ENCODE peak calls at places on chromosomes 16 and 17, in nine cellular contexts. I is stomach, U is gastrocnemius medialis, Z is GM12892, V is tibial nerve, K is spleen, M is transverse colon, X is lower leg skin, L is H54. D is an unnamed sample.

GRCh38 chr17:39667262-39668140 is 752 bp upstream of the PNMT start:
- DNase-seq in I (peak; percentile 57), U (peak; percentile 58), Z (no peak), V (no peak), K (peak; percentile 77), M (peak; percentile 49), X (no peak), L (no peak), D (peak; percentile 57)

GRCh38 chr16:8852534-8852933 is 16.3 kb downstream of the CARHSP1 start:
- DNase-seq in I (no peak), U (no peak), Z (no peak), V (no peak), K (peak; percentile 47), M (no peak), X (no peak), L (no peak), D (no peak)

GRCh38 chr17:29595943-29596774 is 3.2 kb downstream of the ANKRD13B start:
- DNase-seq in I (no peak), U (no peak), Z (no peak), V (no peak), K (peak; percentile 58), M (no peak), X (no peak), L (no peak), D (no peak)

GRCh38 chr17:75036643-75037268 is 10.0 kb downstream of the ATP5PD start:
- DNase-seq in I (peak; percentile 85), U (peak; percentile 84), Z (no peak), V (peak; percentile 89), K (peak; percentile 91), M (peak; percentile 90), X (peak; percentile 97), L (no peak), D (peak; percentile 91)

GRCh38 chr17:48028736-48029135 is 8.9 kb downstream of the COPZ2 start:
- DNase-seq in I (no peak), U (no peak), Z (no peak), V (no peak), K (no peak), M (no peak), X (no peak), L (no peak), D (no peak)

GRCh38 chr16:16025214-16025968 is 76.0 kb downstream of the ABCC1 start:
- DNase-seq in I (no peak), U (no peak), Z (peak; percentile 47), V (peak; percentile 35), K (no peak), M (no peak), X (no peak), L (peak; percentile 68), D (no peak)

GRCh38 chr17:72381597-72382397 is 261.0 kb downstream of the SOX9 start:
- DNase-seq in I (no peak), U (no peak), Z (no peak), V (no peak), K (no peak), M (no peak), X (no peak), L (no peak), D (no peak)

GRCh38 chr17:35189291-35189690 is 4.9 kb downstream of the SLC35G3 start:
- DNase-seq in I (no peak), U (no peak), Z (no peak), V (no peak), K (no peak), M (no peak), X (no peak), L (no peak), D (no peak)

GRCh38 chr17:31820691-31821435 is 38.2 kb downstream of the COPRS start:
- DNase-seq in I (no peak), U (no peak), Z (no peak), V (no peak), K (no peak), M (no peak), X (no peak), L (no peak), D (no peak)

GRCh38 chr17:65550075-65550635 is 11.3 kb downstream of the AXIN2 start:
- DNase-seq in I (no peak), U (no peak), Z (no peak), V (no peak), K (peak; percentile 41), M (no peak), X (no peak), L (no peak), D (no peak)

GRCh38 chr17:49132699-49133364 is at the start of gene B4GALNT2:
- DNase-seq in I (peak; percentile 35), U (no peak), Z (peak; percentile 13), V (no peak), K (no peak), M (peak; percentile 69), X (no peak), L (no peak), D (no peak)

GRCh38 chr16:58733248-58733670 is 857 bp downstream of the GOT2 start:
- DNase-seq in I (no peak), U (peak; percentile 57), Z (no peak), V (no peak), K (no peak), M (peak; percentile 10), X (no peak), L (no peak), D (no peak)

GRCh38 chr16:87496101-87496801 is 3.4 kb upstream of the ZCCHC14 start:
- DNase-seq in I (no peak), U (no peak), Z (no peak), V (no peak), K (no peak), M (no peak), X (no peak), L (no peak), D (no peak)

GRCh38 chr16:2692948-2693651 is 10.8 kb downstream of the KCTD5 start:
- DNase-seq in I (peak; percentile 48), U (peak; percentile 79), Z (no peak), V (no peak), K (no peak), M (peak; percentile 36), X (no peak), L (no peak), D (no peak)
- TF ChIP-seq POLR2A in I (no peak), U (peak; percentile 16), Z (no peak), V (no peak), K (no peak), M (no peak), X (no peak), L (no peak), D (no peak)

DNA sequence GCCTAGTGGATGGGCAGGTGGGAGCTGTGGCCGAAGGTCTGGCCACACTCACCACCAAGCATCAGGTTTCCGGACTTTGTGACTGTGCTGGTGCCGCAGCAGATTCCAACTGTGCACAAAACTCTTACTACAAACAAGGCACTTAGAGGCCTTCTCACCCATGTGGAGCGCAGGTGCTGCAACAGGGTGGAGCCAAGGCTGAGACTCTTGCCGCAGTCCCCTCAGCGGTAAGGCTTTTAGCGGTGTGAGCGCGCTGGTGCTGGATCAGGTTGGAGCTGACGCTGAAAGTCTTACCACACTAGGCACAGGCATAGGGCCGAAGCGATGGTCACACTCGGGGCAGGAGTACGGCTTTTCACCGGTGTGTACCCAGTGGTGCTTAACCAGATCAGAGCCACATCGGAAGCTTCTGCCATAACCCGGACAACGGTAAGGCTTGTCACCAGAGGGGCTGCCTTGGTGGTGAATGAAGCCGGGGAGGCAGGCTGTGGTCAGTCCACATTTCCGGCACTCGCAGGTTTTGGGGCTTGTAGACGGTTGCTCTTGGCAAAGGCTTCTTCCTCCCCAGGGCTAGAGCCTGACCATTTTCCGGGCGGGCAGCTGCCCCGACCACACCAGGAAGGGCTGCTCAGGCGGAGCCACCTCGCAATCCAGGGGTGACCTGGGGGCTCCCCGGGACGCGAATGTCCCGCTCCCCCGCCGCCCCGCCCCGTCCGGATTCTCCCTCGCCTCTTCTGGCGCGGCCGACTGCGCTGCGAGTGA is 1.0 kb upstream of the ARMC5 start:
- DNase-seq in I (peak; percentile 57), U (peak; percentile 89), Z (no peak), V (no peak), K (peak; percentile 94), M (peak; percentile 72), X (peak; percentile 92), L (no peak), D (no peak)
- TF ChIP-seq POLR2A in I (no peak), U (peak; percentile 67), Z (peak; percentile 23), V (no peak), K (no peak), M (peak; percentile 8), X (no peak), L (no peak), D (no peak)

GRCh38 chr16:11712122-11712521 is 30.5 kb downstream of the TXNDC11 start:
- DNase-seq in I (no peak), U (no peak), Z (no peak), V (no peak), K (no peak), M (no peak), X (no peak), L (no peak), D (no peak)
- TF ChIP-seq POLR2A in I (no peak), U (no peak), Z (no peak), V (no peak), K (no peak), M (no peak), X (no peak), L (no peak), D (no peak)

DNA sequence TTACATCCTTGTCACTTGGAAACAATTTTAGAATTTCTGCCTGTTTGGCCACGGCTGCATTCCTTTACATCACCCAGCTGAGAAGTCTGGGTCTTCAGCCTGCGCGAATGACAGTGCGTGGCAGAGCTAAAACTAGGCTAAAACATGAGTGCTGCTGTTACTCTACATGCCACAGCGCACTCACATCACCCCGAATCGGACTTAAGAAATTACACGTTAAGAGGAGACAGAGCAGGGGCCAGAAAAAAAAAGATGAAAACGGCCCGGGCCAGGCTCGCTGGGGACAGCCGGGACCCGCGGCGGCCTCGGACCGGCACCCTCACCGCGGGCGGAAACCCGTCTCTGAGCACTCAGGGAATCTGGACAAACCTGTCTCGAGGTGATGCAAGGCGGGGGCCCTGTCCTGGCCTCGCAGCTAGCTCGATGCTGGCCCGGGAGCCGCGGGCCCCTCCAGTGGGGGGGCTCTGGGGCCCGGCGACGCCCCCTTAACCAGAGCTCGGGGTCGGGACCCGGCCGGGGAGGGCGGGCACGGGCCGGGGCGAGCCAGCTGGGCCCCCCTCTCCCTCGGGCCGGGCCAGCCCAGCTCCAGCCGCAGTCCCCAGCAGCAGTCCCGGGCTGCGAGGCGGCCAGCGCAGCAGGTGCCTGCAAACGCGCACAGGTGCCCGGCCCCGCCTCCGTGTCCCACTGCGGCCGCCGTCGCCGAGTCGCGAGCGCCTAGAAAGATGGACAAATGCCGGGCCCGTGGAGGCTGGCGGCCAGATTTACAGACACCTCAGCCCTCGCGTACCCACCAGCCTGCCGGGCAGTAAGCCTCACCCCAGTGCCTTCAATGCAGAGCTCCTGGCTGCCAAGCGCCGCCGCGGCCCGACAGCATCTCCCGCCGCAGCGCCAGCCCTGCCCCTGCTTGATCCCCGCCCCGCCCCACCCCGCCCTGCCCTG is at the start of gene AKTIP:
- DNase-seq in I (peak; percentile 79), U (peak; percentile 79), Z (no peak), V (no peak), K (no peak), M (peak; percentile 62), X (peak; percentile 93), L (peak; percentile 34), D (peak; percentile 82)
- TF ChIP-seq POLR2A in I (no peak), U (no peak), Z (no peak), V (no peak), K (peak; percentile 17), M (peak; percentile 10), X (no peak), L (peak; percentile 53), D (no peak)

GRCh38 chr16:88809676-88810165 is 2.0 kb downstream of the APRT start:
- DNase-seq in I (no peak), U (no peak), Z (no peak), V (no peak), K (no peak), M (no peak), X (no peak), L (peak; percentile 27), D (no peak)
- TF ChIP-seq POLR2A in I (no peak), U (no peak), Z (peak; percentile 72), V (no peak), K (no peak), M (no peak), X (no peak), L (peak; percentile 31), D (no peak)